ENCODE peak calls at places on chromosomes 11 and 22, in six cellular contexts. I is HL-60; O is upper lobe of right lung; Q is naive thymus-derived CD4-positive, alpha-beta T cell; Z is heart right ventricle; P is GM23248. A is an unnamed sample.

GRCh38 chr11:134332189-134332631 is 422 bp downstream of the GLB1L2 start:
- DNase-seq in O (no peak), Z (no peak), I (no peak), Q (no peak), P (no peak), A (no peak)

GRCh38 chr22:48919187-48919590 is 908.5 kb downstream of the BRD1 start:
- DNase-seq in I (no peak), Z (no peak), Q (no peak), O (peak; percentile 59), P (no peak), A (no peak)

GRCh38 chr11:89463381-89463780 is 27.8 kb downstream of the NOX4 start:
- DNase-seq in Q (no peak), O (no peak), P (no peak), Z (no peak), I (no peak), A (no peak)

GRCh38 chr22:26610072-26610958 is 7.5 kb downstream of the CRYBB1 start:
- DNase-seq in Q (no peak), I (no peak), P (peak; percentile 93), O (no peak), Z (peak; percentile 21), A (peak; percentile 25)

GRCh38 chr11:125626381-125626950 is 1.5 kb downstream of the CHEK1 start:
- DNase-seq in P (peak; percentile 72), Q (peak; percentile 44), I (no peak), Z (no peak), O (no peak), A (no peak)

GRCh38 chr22:30680998-30681770 is 13.5 kb upstream of the OSBP2 start:
- DNase-seq in Z (no peak), Q (no peak), I (no peak), O (peak; percentile 25), P (no peak), A (no peak)

GRCh38 chr11:75031224-75031753 is 42.6 kb downstream of the NEU3 start:
- DNase-seq in Z (no peak), O (no peak), I (no peak), P (peak; percentile 92), Q (no peak), A (no peak)

GRCh38 chr11:24356501-24356900 is 140.4 kb upstream of the LUZP2 start:
- DNase-seq in Q (no peak), O (no peak), Z (no peak), I (no peak), P (no peak), A (no peak)

GRCh38 chr22:34993548-34993947 is 72.4 kb upstream of the ISX start:
- DNase-seq in P (no peak), I (no peak), O (no peak), Q (no peak), Z (no peak), A (no peak)

GRCh38 chr11:128830290-128830813 is 36.7 kb downstream of the KCNJ1 start:
- DNase-seq in Q (peak; percentile 50), Z (no peak), P (no peak), O (no peak), I (no peak), A (no peak)

GRCh38 chr11:109971184-109971523 is 122.0 kb upstream of the ZC3H12C start:
- DNase-seq in P (peak; percentile 60), I (no peak), Q (no peak), O (no peak), Z (no peak), A (no peak)

GRCh38 chr22:35410663-35411034 is 10.7 kb downstream of the MCM5 start:
- DNase-seq in Q (no peak), Z (no peak), P (no peak), I (no peak), O (no peak), A (no peak)

GRCh38 chr22:20101638-20102037 is 14.3 kb upstream of the RANBP1 start:
- DNase-seq in Q (no peak), Z (no peak), I (no peak), O (no peak), P (no peak), A (no peak)

GRCh38 chr22:45627489-45628233 is 44.0 kb upstream of the ATXN10 start:
- DNase-seq in I (no peak), O (peak; percentile 31), Z (no peak), P (no peak), Q (no peak), A (no peak)

GRCh38 chr11:90803366-90803765 is 580.5 kb upstream of the CHORDC1 start:
- DNase-seq in I (no peak), P (no peak), O (no peak), Z (no peak), Q (no peak), A (no peak)

GRCh38 chr11:16969010-16970004 is 44.9 kb downstream of the PLEKHA7 start:
- DNase-seq in I (no peak), P (no peak), Z (no peak), O (no peak), Q (no peak), A (no peak)

GRCh38 chr11:112961146-112961668 is at the start of gene NCAM1:
- DNase-seq in I (peak; percentile 16), O (peak; percentile 66), Z (peak; percentile 85), P (peak; percentile 36), Q (no peak), A (peak; percentile 94)

GRCh38 chr11:125036933-125037332 is 26.2 kb upstream of the SLC37A2 start:
- DNase-seq in Z (no peak), I (no peak), Q (no peak), P (peak; percentile 96), O (no peak), A (no peak)

GRCh38 chr22:19449422-19449767 is 1.9 kb upstream of the C22orf39 start:
- DNase-seq in Q (no peak), P (no peak), O (no peak), Z (no peak), I (no peak), A (no peak)

GRCh38 chr11:45815747-45816146 is 10.8 kb downstream of the SLC35C1 start:
- DNase-seq in O (no peak), I (no peak), Z (no peak), Q (no peak), P (peak; percentile 46), A (no peak)

GRCh38 chr11:123235117-123235686 is 40.2 kb upstream of the CLMP start:
- DNase-seq in O (no peak), P (peak; percentile 60), I (no peak), Q (peak; percentile 29), Z (peak; percentile 53), A (no peak)

GRCh38 chr22:18979957-18980356 is 43.9 kb upstream of the PRODH start:
- DNase-seq in P (no peak), Z (no peak), Q (no peak), I (no peak), O (peak; percentile 17), A (no peak)

GRCh38 chr11:69000831-69001245 is 12.2 kb downstream of the MRGPRF start:
- DNase-seq in P (peak; percentile 95), O (no peak), Z (no peak), I (no peak), Q (no peak), A (no peak)

GRCh38 chr11:26278354-26278753 is 53.6 kb upstream of the ANO3 start:
- DNase-seq in Q (no peak), P (no peak), Z (no peak), O (no peak), I (no peak), A (no peak)

GRCh38 chr11:130902380-130902779 is 13.9 kb downstream of the SNX19 start:
- DNase-seq in I (no peak), Z (no peak), O (no peak), P (no peak), Q (no peak), A (no peak)

GRCh38 chr11:130894322-130895025 is 21.8 kb downstream of the SNX19 start:
- DNase-seq in O (peak; percentile 64), P (peak; percentile 74), Z (peak; percentile 53), Q (peak; percentile 49), I (peak; percentile 16), A (no peak)

GRCh38 chr11:130899106-130899505 is 17.2 kb downstream of the SNX19 start:
- DNase-seq in O (no peak), Z (no peak), P (no peak), I (no peak), Q (no peak), A (no peak)

GRCh38 chr11:130892847-130893246 is 23.4 kb downstream of the SNX19 start:
- DNase-seq in I (no peak), P (no peak), O (no peak), Z (no peak), Q (no peak), A (no peak)

GRCh38 chr11:130897262-130898182 is 18.8 kb downstream of the SNX19 start:
- DNase-seq in Z (peak; percentile 73), P (peak; percentile 96), Q (no peak), O (peak; percentile 76), I (no peak), A (no peak)
- H3K27ac ChIP-seq in Z (peak overlapping the region; percentile 82), P (peak overlapping the region; percentile 94), Q (no peak overlapping the region), O (peak overlapping the region; percentile 76), I (no peak overlapping the region), A (peak overlapping the region; percentile 33)

GRCh38 chr22:39518124-39518786 is 2.1 kb upstream of the ATF4 start:
- DNase-seq in Z (no peak), O (no peak), I (no peak), P (peak; percentile 67), Q (no peak), A (no peak)
- H3K27ac ChIP-seq in Z (peak overlapping the region; percentile 97), O (peak overlapping the region; percentile 100), I (peak overlapping the region; percentile 15), P (peak overlapping the region; percentile 96), Q (no peak overlapping the region), A (no peak overlapping the region)

GRCh38 chr22:29331213-29331612 is 15.7 kb upstream of the RASL10A start:
- DNase-seq in Z (no peak), Q (no peak), O (no peak), I (no peak), P (no peak), A (no peak)

GRCh38 chr22:29334148-29334547 is 18.7 kb upstream of the RASL10A start:
- DNase-seq in Q (no peak), O (no peak), P (no peak), I (no peak), Z (no peak), A (no peak)

GRCh38 chr22:29331658-29332300 is 16.3 kb upstream of the RASL10A start:
- DNase-seq in P (no peak), I (no peak), Z (no peak), O (no peak), Q (no peak), A (no peak)

GRCh38 chr22:29334696-29335344 is 19.3 kb upstream of the RASL10A start:
- DNase-seq in I (no peak), O (no peak), P (no peak), Z (no peak), Q (no peak), A (no peak)

GRCh38 chr22:29332886-29333496 is 17.5 kb upstream of the RASL10A start:
- DNase-seq in O (no peak), I (no peak), Q (no peak), Z (no peak), P (no peak), A (no peak)
- H3K27ac ChIP-seq in O (no peak overlapping the region), I (no peak overlapping the region), Q (no peak overlapping the region), Z (no peak overlapping the region), P (no peak overlapping the region), A (no peak overlapping the region)

DNA sequence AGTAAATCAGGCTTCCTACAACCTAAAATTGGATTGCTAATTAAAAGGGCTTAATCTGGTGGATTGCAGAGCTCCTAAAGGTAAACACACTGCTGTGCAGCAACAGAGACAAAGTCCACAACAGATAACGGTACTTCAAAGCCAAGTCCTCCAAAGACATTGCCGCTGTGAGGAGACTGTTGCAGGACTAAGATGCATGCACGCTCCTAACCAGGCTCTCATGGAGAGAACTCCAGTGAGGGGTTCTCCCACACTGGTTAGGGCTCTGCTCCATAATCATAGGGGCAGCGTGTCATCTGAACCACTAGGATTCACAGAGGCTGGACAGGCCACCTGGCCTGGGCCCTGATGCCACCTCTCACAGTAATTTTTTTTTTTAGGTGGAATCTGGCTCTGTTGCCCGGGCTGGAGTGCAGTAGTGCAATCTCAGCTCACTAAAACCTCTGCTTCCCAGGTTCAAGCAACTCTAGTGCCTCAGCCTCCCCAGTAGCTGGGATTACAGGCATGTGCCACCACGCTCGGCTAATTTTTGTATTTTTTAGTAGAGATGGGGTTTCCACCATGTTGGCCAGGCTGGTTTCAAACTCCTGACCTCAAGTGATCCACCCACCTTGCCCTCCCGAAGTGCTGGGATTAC is 56.9 kb upstream of the ARFGAP3 start:
- DNase-seq in O (no peak), P (no peak), I (no peak), Z (no peak), Q (no peak), A (no peak)
- H3K27ac ChIP-seq in O (no peak overlapping the region), P (no peak overlapping the region), I (no peak overlapping the region), Z (no peak overlapping the region), Q (no peak overlapping the region), A (no peak overlapping the region)